ENCODE peak calls at places on chromosome 13, in ten cellular contexts. One of them, this sample, is unnamed.
A peak's percentile ranks its signal among the peaks of the same experiment; 100 is the strongest.

GRCh38 chr13:72970956-72971355 is 87.8 kb upstream of the KLF5 start:
- DNase-seq in GM23338: no peak
- DNase-seq in GM23248: peak; percentile 20
- DNase-seq in HCT116: no peak
- DNase-seq in MM.1S: no peak
- DNase-seq in PC-9: no peak
- DNase-seq in PC-3: peak; percentile 28
- DNase-seq in hepatocyte: no peak
- DNase-seq in Karpas-422: no peak
- DNase-seq in OCI-LY7: no peak
- DNase-seq in this sample: no peak

GRCh38 chr13:48891586-48891985 is 84.1 kb upstream of the FNDC3A start:
- DNase-seq in GM23248: peak; percentile 68
- DNase-seq in Karpas-422: no peak
- DNase-seq in PC-9: no peak
- DNase-seq in PC-3: peak; percentile 56
- DNase-seq in MM.1S: no peak
- DNase-seq in HCT116: peak; percentile 48
- DNase-seq in GM23338: no peak
- DNase-seq in hepatocyte: peak; percentile 17
- DNase-seq in OCI-LY7: no peak
- DNase-seq in this sample: no peak

GRCh38 chr13:50123862-50124535 is 108.8 kb downstream of the KCNRG start:
- DNase-seq in GM23338: peak; percentile 89
- DNase-seq in OCI-LY7: no peak
- DNase-seq in PC-3: peak; percentile 84
- DNase-seq in HCT116: peak; percentile 84
- DNase-seq in Karpas-422: peak; percentile 80
- DNase-seq in MM.1S: peak; percentile 53
- DNase-seq in GM23248: peak; percentile 97
- DNase-seq in PC-9: peak; percentile 82
- DNase-seq in hepatocyte: peak; percentile 86
- DNase-seq in this sample: no peak

GRCh38 chr13:56317839-56318238 is 822.9 kb upstream of the PRR20A start:
- DNase-seq in MM.1S: no peak
- DNase-seq in Karpas-422: no peak
- DNase-seq in GM23338: peak; percentile 61
- DNase-seq in hepatocyte: no peak
- DNase-seq in PC-9: no peak
- DNase-seq in GM23248: no peak
- DNase-seq in PC-3: no peak
- DNase-seq in OCI-LY7: no peak
- DNase-seq in HCT116: no peak
- DNase-seq in this sample: no peak

GRCh38 chr13:112202966-112203365 is 136.0 kb downstream of the SOX1 start:
- DNase-seq in GM23338: no peak
- DNase-seq in hepatocyte: no peak
- DNase-seq in GM23248: no peak
- DNase-seq in Karpas-422: no peak
- DNase-seq in PC-3: no peak
- DNase-seq in MM.1S: no peak
- DNase-seq in PC-9: no peak
- DNase-seq in OCI-LY7: no peak
- DNase-seq in HCT116: no peak
- DNase-seq in this sample: no peak

GRCh38 chr13:55517312-55517711 is 1623.4 kb upstream of the PRR20A start:
- DNase-seq in OCI-LY7: no peak
- DNase-seq in PC-9: no peak
- DNase-seq in HCT116: no peak
- DNase-seq in GM23338: peak; percentile 54
- DNase-seq in Karpas-422: no peak
- DNase-seq in MM.1S: peak; percentile 7
- DNase-seq in GM23248: no peak
- DNase-seq in PC-3: no peak
- DNase-seq in hepatocyte: no peak
- DNase-seq in this sample: peak; percentile 1

GRCh38 chr13:50275392-50276063 is 260.3 kb downstream of the KCNRG start:
- DNase-seq in hepatocyte: peak; percentile 36
- DNase-seq in OCI-LY7: no peak
- DNase-seq in GM23248: peak; percentile 21
- DNase-seq in GM23338: no peak
- DNase-seq in PC-9: no peak
- DNase-seq in HCT116: no peak
- DNase-seq in Karpas-422: no peak
- DNase-seq in PC-3: no peak
- DNase-seq in MM.1S: no peak
- DNase-seq in this sample: no peak

GRCh38 chr13:53250272-53250875 is 221.8 kb downstream of the OLFM4 start:
- DNase-seq in MM.1S: peak; percentile 65
- DNase-seq in Karpas-422: peak; percentile 94
- DNase-seq in GM23338: peak; percentile 92
- DNase-seq in OCI-LY7: peak; percentile 79
- DNase-seq in hepatocyte: peak; percentile 90
- DNase-seq in PC-3: peak; percentile 79
- DNase-seq in GM23248: peak; percentile 85
- DNase-seq in PC-9: peak; percentile 69
- DNase-seq in HCT116: peak; percentile 56
- DNase-seq in this sample: peak; percentile 57

GRCh38 chr13:23986619-23987018 is 89.3 kb upstream of the C1QTNF9B start:
- DNase-seq in PC-9: no peak
- DNase-seq in HCT116: no peak
- DNase-seq in Karpas-422: no peak
- DNase-seq in PC-3: no peak
- DNase-seq in OCI-LY7: no peak
- DNase-seq in hepatocyte: no peak
- DNase-seq in GM23338: no peak
- DNase-seq in MM.1S: no peak
- DNase-seq in GM23248: peak; percentile 70
- DNase-seq in this sample: no peak

GRCh38 chr13:33244907-33245287 is 40.7 kb downstream of the STARD13 start:
- DNase-seq in hepatocyte: no peak
- DNase-seq in GM23338: no peak
- DNase-seq in OCI-LY7: no peak
- DNase-seq in HCT116: no peak
- DNase-seq in PC-9: no peak
- DNase-seq in PC-3: no peak
- DNase-seq in Karpas-422: no peak
- DNase-seq in GM23248: no peak
- DNase-seq in MM.1S: no peak
- DNase-seq in this sample: no peak

GRCh38 chr13:99871249-99871898 is 100.2 kb downstream of the ZIC5 start:
- DNase-seq in HCT116: no peak
- DNase-seq in Karpas-422: peak; percentile 61
- DNase-seq in PC-3: no peak
- DNase-seq in GM23338: no peak
- DNase-seq in GM23248: no peak
- DNase-seq in hepatocyte: no peak
- DNase-seq in PC-9: no peak
- DNase-seq in MM.1S: no peak
- DNase-seq in OCI-LY7: peak; percentile 18
- DNase-seq in this sample: no peak

GRCh38 chr13:49113526-49114286 is 106.4 kb upstream of the MLNR start:
- DNase-seq in GM23338: no peak
- DNase-seq in PC-9: peak; percentile 35
- DNase-seq in GM23248: peak; percentile 82
- DNase-seq in OCI-LY7: no peak
- DNase-seq in MM.1S: no peak
- DNase-seq in PC-3: peak; percentile 21
- DNase-seq in Karpas-422: peak; percentile 41
- DNase-seq in hepatocyte: no peak
- DNase-seq in HCT116: no peak
- DNase-seq in this sample: no peak

GRCh38 chr13:51618626-51619025 is 34.4 kb downstream of the WDFY2 start:
- DNase-seq in GM23248: no peak
- DNase-seq in PC-9: no peak
- DNase-seq in hepatocyte: no peak
- DNase-seq in HCT116: no peak
- DNase-seq in OCI-LY7: no peak
- DNase-seq in PC-3: no peak
- DNase-seq in Karpas-422: no peak
- DNase-seq in MM.1S: no peak
- DNase-seq in GM23338: no peak
- DNase-seq in this sample: no peak

GRCh38 chr13:37009692-37010091 is 9.1 kb downstream of the EXOSC8 start:
- DNase-seq in Karpas-422: no peak
- DNase-seq in GM23338: no peak
- DNase-seq in GM23248: no peak
- DNase-seq in MM.1S: no peak
- DNase-seq in PC-3: no peak
- DNase-seq in PC-9: no peak
- DNase-seq in OCI-LY7: no peak
- DNase-seq in HCT116: no peak
- DNase-seq in hepatocyte: no peak
- DNase-seq in this sample: no peak

GRCh38 chr13:37011002-37011401 is 10.4 kb downstream of the EXOSC8 start:
- DNase-seq in GM23338: no peak
- DNase-seq in PC-9: no peak
- DNase-seq in MM.1S: no peak
- DNase-seq in hepatocyte: no peak
- DNase-seq in Karpas-422: no peak
- DNase-seq in OCI-LY7: no peak
- DNase-seq in PC-3: no peak
- DNase-seq in GM23248: no peak
- DNase-seq in HCT116: no peak
- DNase-seq in this sample: no peak

GRCh38 chr13:37011788-37012187 is 11.2 kb downstream of the EXOSC8 start:
- DNase-seq in PC-9: no peak
- DNase-seq in PC-3: no peak
- DNase-seq in GM23248: no peak
- DNase-seq in MM.1S: no peak
- DNase-seq in hepatocyte: no peak
- DNase-seq in Karpas-422: no peak
- DNase-seq in GM23338: no peak
- DNase-seq in HCT116: no peak
- DNase-seq in OCI-LY7: no peak
- DNase-seq in this sample: no peak

GRCh38 chr13:37014609-37015008 is 14.0 kb downstream of the EXOSC8 start:
- DNase-seq in OCI-LY7: no peak
- DNase-seq in HCT116: no peak
- DNase-seq in PC-9: no peak
- DNase-seq in Karpas-422: no peak
- DNase-seq in hepatocyte: no peak
- DNase-seq in MM.1S: no peak
- DNase-seq in GM23338: no peak
- DNase-seq in PC-3: no peak
- DNase-seq in GM23248: peak; percentile 17
- DNase-seq in this sample: no peak

GRCh38 chr13:37010424-37010823 is 9.8 kb downstream of the EXOSC8 start:
- DNase-seq in GM23248: no peak
- DNase-seq in HCT116: no peak
- DNase-seq in PC-9: no peak
- DNase-seq in hepatocyte: no peak
- DNase-seq in MM.1S: no peak
- DNase-seq in GM23338: no peak
- DNase-seq in OCI-LY7: no peak
- DNase-seq in PC-3: no peak
- DNase-seq in Karpas-422: no peak
- DNase-seq in this sample: no peak
- H3K9me2 ChIP-seq in GM23248: no peaks in the 10 kb centered on the region
- H3K9me2 ChIP-seq in HCT116: no peaks in the 10 kb centered on the region
- H3K9me2 ChIP-seq in PC-9: no peaks in the 10 kb centered on the region
- H3K9me2 ChIP-seq in hepatocyte: no peaks in the 10 kb centered on the region
- H3K9me2 ChIP-seq in MM.1S: no peaks in the 10 kb centered on the region
- H3K9me2 ChIP-seq in GM23338: no peaks in the 10 kb centered on the region
- H3K9me2 ChIP-seq in OCI-LY7: no peaks in the 10 kb centered on the region
- H3K9me2 ChIP-seq in PC-3: no peaks in the 10 kb centered on the region
- H3K9me2 ChIP-seq in Karpas-422: no peaks in the 10 kb centered on the region
- H3K9me2 ChIP-seq in this sample: no peaks in the 10 kb centered on the region

GRCh38 chr13:66218583-66218982 is 1011.6 kb downstream of the PCDH9 start:
- DNase-seq in hepatocyte: no peak
- DNase-seq in PC-9: no peak
- DNase-seq in HCT116: no peak
- DNase-seq in OCI-LY7: no peak
- DNase-seq in GM23338: no peak
- DNase-seq in MM.1S: no peak
- DNase-seq in GM23248: no peak
- DNase-seq in Karpas-422: no peak
- DNase-seq in PC-3: no peak
- DNase-seq in this sample: no peak
- H3K9me2 ChIP-seq in hepatocyte: no peaks in the 10 kb centered on the region
- H3K9me2 ChIP-seq in PC-9: no peaks in the 10 kb centered on the region
- H3K9me2 ChIP-seq in HCT116: no peaks in the 10 kb centered on the region
- H3K9me2 ChIP-seq in OCI-LY7: no peaks in the 10 kb centered on the region
- H3K9me2 ChIP-seq in GM23338: no peaks in the 10 kb centered on the region
- H3K9me2 ChIP-seq in MM.1S: no peaks in the 10 kb centered on the region
- H3K9me2 ChIP-seq in GM23248: no peaks in the 10 kb centered on the region
- H3K9me2 ChIP-seq in Karpas-422: no peaks in the 10 kb centered on the region
- H3K9me2 ChIP-seq in PC-3: no peaks in the 10 kb centered on the region
- H3K9me2 ChIP-seq in this sample: no peaks in the 10 kb centered on the region

GRCh38 chr13:114102521-114103288 is 29.7 kb downstream of the RASA3 start:
- DNase-seq in PC-9: no peak
- DNase-seq in MM.1S: no peak
- DNase-seq in GM23248: no peak
- DNase-seq in GM23338: no peak
- DNase-seq in OCI-LY7: no peak
- DNase-seq in PC-3: no peak
- DNase-seq in HCT116: no peak
- DNase-seq in Karpas-422: no peak
- DNase-seq in hepatocyte: no peak
- DNase-seq in this sample: peak; percentile 35

GRCh38 chr13:114106991-114107685 is 25.3 kb downstream of the RASA3 start:
- DNase-seq in GM23248: no peak
- DNase-seq in OCI-LY7: no peak
- DNase-seq in HCT116: no peak
- DNase-seq in MM.1S: no peak
- DNase-seq in PC-9: no peak
- DNase-seq in hepatocyte: no peak
- DNase-seq in Karpas-422: no peak
- DNase-seq in GM23338: no peak
- DNase-seq in PC-3: no peak
- DNase-seq in this sample: no peak

GRCh38 chr13:114105351-114106225 is 26.8 kb downstream of the RASA3 start:
- DNase-seq in PC-3: no peak
- DNase-seq in OCI-LY7: no peak
- DNase-seq in HCT116: no peak
- DNase-seq in Karpas-422: no peak
- DNase-seq in hepatocyte: no peak
- DNase-seq in GM23248: no peak
- DNase-seq in PC-9: no peak
- DNase-seq in MM.1S: no peak
- DNase-seq in GM23338: no peak
- DNase-seq in this sample: peak; percentile 85

GRCh38 chr13:114106526-114106925 is 25.9 kb downstream of the RASA3 start:
- DNase-seq in hepatocyte: no peak
- DNase-seq in OCI-LY7: no peak
- DNase-seq in GM23248: no peak
- DNase-seq in Karpas-422: no peak
- DNase-seq in MM.1S: no peak
- DNase-seq in GM23338: no peak
- DNase-seq in PC-9: no peak
- DNase-seq in PC-3: no peak
- DNase-seq in HCT116: no peak
- DNase-seq in this sample: no peak

GRCh38 chr13:114104626-114105350 is 27.6 kb downstream of the RASA3 start:
- DNase-seq in GM23338: no peak
- DNase-seq in MM.1S: no peak
- DNase-seq in PC-3: no peak
- DNase-seq in GM23248: peak; percentile 31
- DNase-seq in Karpas-422: no peak
- DNase-seq in PC-9: no peak
- DNase-seq in hepatocyte: no peak
- DNase-seq in OCI-LY7: no peak
- DNase-seq in HCT116: no peak
- DNase-seq in this sample: peak; percentile 42
- H3K9me2 ChIP-seq in GM23338: no peaks in the 10 kb centered on the region
- H3K9me2 ChIP-seq in MM.1S: no peaks in the 10 kb centered on the region
- H3K9me2 ChIP-seq in PC-3: no peaks in the 10 kb centered on the region
- H3K9me2 ChIP-seq in GM23248: no peaks in the 10 kb centered on the region
- H3K9me2 ChIP-seq in Karpas-422: no peaks in the 10 kb centered on the region
- H3K9me2 ChIP-seq in PC-9: no peaks in the 10 kb centered on the region
- H3K9me2 ChIP-seq in hepatocyte: no peaks in the 10 kb centered on the region
- H3K9me2 ChIP-seq in OCI-LY7: no peaks in the 10 kb centered on the region
- H3K9me2 ChIP-seq in HCT116: no peaks in the 10 kb centered on the region
- H3K9me2 ChIP-seq in this sample: no peaks in the 10 kb centered on the region

GRCh38 chr13:109717686-109718085 is 68.7 kb downstream of the IRS2 start:
- DNase-seq in HCT116: no peak
- DNase-seq in Karpas-422: no peak
- DNase-seq in hepatocyte: no peak
- DNase-seq in MM.1S: no peak
- DNase-seq in GM23248: no peak
- DNase-seq in OCI-LY7: no peak
- DNase-seq in PC-9: no peak
- DNase-seq in GM23338: no peak
- DNase-seq in PC-3: no peak
- DNase-seq in this sample: no peak
- H3K9me2 ChIP-seq in HCT116: no peaks in the 10 kb centered on the region
- H3K9me2 ChIP-seq in Karpas-422: no peaks in the 10 kb centered on the region
- H3K9me2 ChIP-seq in hepatocyte: no peaks in the 10 kb centered on the region
- H3K9me2 ChIP-seq in MM.1S: no peaks in the 10 kb centered on the region
- H3K9me2 ChIP-seq in GM23248: no peaks in the 10 kb centered on the region
- H3K9me2 ChIP-seq in OCI-LY7: no peaks in the 10 kb centered on the region
- H3K9me2 ChIP-seq in PC-9: no peaks in the 10 kb centered on the region
- H3K9me2 ChIP-seq in GM23338: no peaks in the 10 kb centered on the region
- H3K9me2 ChIP-seq in PC-3: no peaks in the 10 kb centered on the region
- H3K9me2 ChIP-seq in this sample: no peaks in the 10 kb centered on the region